ENCODE peak calls at places on chromosomes 6 and 20, in nine cellular contexts. J, Y, W, M, S, K, O, B and L are unnamed samples.

GRCh38 chr6:72149715-72150114 is 263.4 kb downstream of the RIMS1 start:
- DNase-seq in W (no peak), S (no peak), O (no peak), K (no peak), B (no peak), J (no peak), M (no peak), Y (no peak), L (no peak)

GRCh38 chr6:159720708-159721107 is 6.6 kb upstream of the WTAP start:
- DNase-seq in S (peak; percentile 56), M (no peak), K (no peak), W (peak; percentile 49), J (no peak), Y (no peak), B (no peak), O (peak; percentile 44), L (no peak)

GRCh38 chr20:8144282-8145245 is 12.5 kb downstream of the PLCB1 start:
- DNase-seq in B (peak; percentile 92), J (no peak), M (no peak), K (no peak), W (no peak), S (peak; percentile 97), Y (no peak), O (no peak), L (peak; percentile 57)

GRCh38 chr6:78492351-78493010 is 374.9 kb upstream of the IRAK1BP1 start:
- DNase-seq in K (no peak), M (no peak), Y (no peak), J (no peak), B (peak; percentile 51), O (no peak), W (no peak), S (peak; percentile 65), L (no peak)

GRCh38 chr20:45735988-45736387 is 13.8 kb downstream of the SPINT4 start:
- DNase-seq in B (no peak), S (no peak), M (no peak), O (no peak), J (no peak), K (no peak), Y (no peak), W (no peak), L (no peak)

GRCh38 chr6:157787080-157787479 is 36.0 kb upstream of the SNX9 start:
- DNase-seq in O (no peak), M (no peak), W (no peak), J (peak; percentile 60), Y (no peak), B (no peak), S (peak; percentile 35), K (no peak), L (no peak)

GRCh38 chr6:34509782-34510181 is 43.9 kb downstream of the PACSIN1 start:
- DNase-seq in B (no peak), J (no peak), O (no peak), Y (no peak), S (no peak), M (no peak), K (no peak), W (no peak), L (no peak)

GRCh38 chr20:51122931-51123658 is 100.2 kb upstream of the KCNG1 start:
- DNase-seq in S (no peak), K (no peak), B (no peak), W (peak; percentile 85), Y (no peak), M (no peak), O (no peak), J (no peak), L (no peak)

GRCh38 chr20:35120012-35120701 is 27.0 kb downstream of the EDEM2 start:
- DNase-seq in O (no peak), J (no peak), Y (no peak), S (peak; percentile 92), M (no peak), K (peak; percentile 12), W (no peak), B (peak; percentile 96), L (peak; percentile 16)

GRCh38 chr20:25173321-25173720 is 22.2 kb upstream of the ENTPD6 start:
- DNase-seq in Y (no peak), M (no peak), J (no peak), O (no peak), K (no peak), W (no peak), S (no peak), B (no peak), L (no peak)

GRCh38 chr20:61631770-61632169 is 379.7 kb downstream of the CDH4 start:
- DNase-seq in O (no peak), W (no peak), S (no peak), Y (no peak), K (no peak), B (no peak), M (no peak), J (no peak), L (no peak)

GRCh38 chr20:51757226-51757625 is 11.0 kb downstream of the ATP9A start:
- DNase-seq in S (no peak), M (no peak), K (no peak), B (no peak), W (no peak), O (no peak), Y (no peak), J (no peak), L (no peak)

GRCh38 chr20:52003976-52004375 is 187.6 kb downstream of the ZFP64 start:
- DNase-seq in Y (no peak), O (no peak), S (no peak), J (no peak), K (no peak), W (no peak), M (no peak), B (no peak), L (no peak)

GRCh38 chr6:23308166-23308565 is 738.8 kb downstream of the HDGFL1 start:
- DNase-seq in M (no peak), W (no peak), Y (no peak), K (no peak), B (no peak), O (no peak), J (peak; percentile 15), S (no peak), L (no peak)

GRCh38 chr20:6994452-6994851 is 227.0 kb downstream of the BMP2 start:
- DNase-seq in M (no peak), B (peak; percentile 45), O (no peak), J (no peak), Y (no peak), K (no peak), W (no peak), S (peak; percentile 96), L (peak; percentile 16)

DNA sequence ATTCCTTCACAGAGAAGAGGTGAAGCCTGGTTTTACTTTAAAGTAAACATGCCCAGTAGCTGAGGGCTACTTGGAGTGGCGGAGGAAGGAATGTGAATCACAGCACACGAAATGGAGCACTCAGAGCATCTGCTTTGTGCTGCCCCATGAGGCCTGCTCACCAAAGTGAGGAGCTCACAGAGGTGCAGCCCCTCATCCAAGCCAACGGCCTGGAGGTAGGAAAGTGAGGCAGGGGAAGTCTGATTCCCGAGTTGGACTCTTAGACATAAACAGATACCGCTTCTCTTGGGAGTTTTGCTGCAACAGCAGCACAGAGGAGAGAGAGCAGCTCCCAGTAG is 3.6 kb downstream of the YTHDF1 start:
- DNase-seq in W (no peak), K (no peak), O (no peak), Y (no peak), M (no peak), J (no peak), S (no peak), B (no peak), L (no peak)
- TF ChIP-seq CTCF in W (no peak), K (no peak), O (no peak), Y (no peak), M (no peak), J (no peak), S (no peak), B (no peak), L (no peak)

DNA sequence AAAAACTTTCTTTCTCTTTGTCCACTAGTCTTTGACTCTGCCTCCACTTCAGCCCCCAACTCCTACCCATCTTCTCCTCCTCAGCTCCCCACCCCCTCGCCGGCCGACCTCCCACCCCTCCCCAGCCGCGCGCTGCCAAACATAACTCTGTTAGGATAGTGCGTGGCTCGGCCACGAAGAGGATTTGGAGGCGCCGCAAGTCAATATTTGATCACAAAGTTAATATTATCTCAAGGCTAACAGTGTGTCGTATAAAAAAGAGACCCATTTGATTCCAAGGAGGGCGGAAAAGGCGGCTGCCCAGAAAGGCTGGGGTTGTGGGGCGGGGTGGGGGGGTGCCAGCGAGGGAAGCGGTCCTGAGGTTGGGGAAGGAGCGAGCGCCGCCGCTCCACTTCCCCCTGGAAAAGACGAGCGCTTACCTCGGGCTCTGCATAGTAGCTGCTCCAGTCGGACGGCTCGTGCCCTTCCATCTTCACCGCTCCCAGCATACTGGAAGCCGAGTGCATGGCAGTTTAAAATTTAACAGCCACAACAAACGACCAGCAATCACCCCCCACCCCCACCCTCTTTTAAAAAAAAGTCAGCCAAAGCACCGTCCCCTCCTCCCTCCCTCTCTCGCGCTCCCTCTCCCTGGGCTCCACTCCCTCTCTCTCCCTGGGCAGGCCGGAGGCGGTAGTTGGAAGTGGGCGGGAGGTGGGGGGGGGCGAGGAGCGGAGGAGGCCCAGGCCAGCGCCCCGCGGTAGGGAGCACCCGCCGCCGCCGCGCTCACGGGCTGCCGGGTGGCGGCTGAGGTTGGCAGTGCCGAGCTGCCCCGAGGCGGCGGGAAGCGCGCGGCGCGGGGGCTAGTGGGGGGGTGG is at the start of gene FOXA2:
- DNase-seq in S (no peak), B (no peak), J (peak; percentile 93), Y (no peak), W (no peak), K (no peak), M (no peak), O (peak; percentile 10), L (no peak)
- H3K4me3 ChIP-seq in S (no peak within 1 kb of the TSS), B (no peak within 1 kb of the TSS), J (peak within 1 kb of the TSS; percentile 90), Y (no peak within 1 kb of the TSS), W (no peak within 1 kb of the TSS), K (peak within 1 kb of the TSS; percentile 36), M (no peak within 1 kb of the TSS), O (peak within 1 kb of the TSS; percentile 3), L (no peak within 1 kb of the TSS)

GRCh38 chr20:32249030-32249738 is 28.3 kb upstream of the KIF3B start:
- DNase-seq in Y (no peak), O (no peak), K (no peak), W (no peak), J (no peak), M (no peak), S (no peak), B (no peak), L (no peak)
- TF ChIP-seq CTCF in Y (no peak), O (no peak), K (no peak), W (no peak), J (no peak), M (no peak), S (no peak), B (no peak), L (no peak)

GRCh38 chr6:108948252-108948651 is 100.0 kb downstream of the ARMC2 start:
- DNase-seq in O (no peak), W (no peak), Y (no peak), S (no peak), J (no peak), M (no peak), B (peak; percentile 14), K (no peak), L (no peak)
- H3K4me3 ChIP-seq in O (no peak overlapping the region), W (no peak overlapping the region), Y (no peak overlapping the region), S (no peak overlapping the region), J (no peak overlapping the region), M (no peak overlapping the region), B (no peak overlapping the region), K (no peak overlapping the region), L (no peak overlapping the region)

GRCh38 chr20:33914871-33915270 is 78.8 kb upstream of the RALY start:
- DNase-seq in K (no peak), J (no peak), B (peak; percentile 88), W (peak; percentile 91), S (peak; percentile 92), O (no peak), M (no peak), Y (peak; percentile 63), L (no peak)
- TF ChIP-seq CTCF in K (no peak), J (no peak), B (peak; percentile 35), W (peak; percentile 46), S (peak; percentile 39), O (peak; percentile 4), M (no peak), Y (no peak), L (peak; percentile 5)

GRCh38 chr20:1002682-1003561 is 811 bp upstream of the RSPO4 start:
- DNase-seq in J (no peak), S (no peak), M (no peak), W (no peak), Y (no peak), K (no peak), B (no peak), O (peak; percentile 64), L (no peak)
- H3K4me3 ChIP-seq in J (no peak overlapping the region), S (no peak overlapping the region), M (no peak overlapping the region), W (no peak overlapping the region), Y (no peak overlapping the region), K (no peak overlapping the region), B (no peak overlapping the region), O (peak overlapping the region; percentile 29), L (no peak overlapping the region)